ENCODE peak calls at places on chromosomes 11 and 22, in five cellular contexts. E is IMR-90, L is H1, K is mesendoderm, O is mesenchymal stem cell. P is an unnamed sample.

GRCh38 chr11:130478204-130478701 is 29.8 kb downstream of the ADAMTS15 start:
- DNase-seq in O (peak; percentile 96), E (peak; percentile 95), K (peak; percentile 67), L (peak; percentile 44), P (no peak)

GRCh38 chr11:2549876-2550605 is 105.2 kb downstream of the KCNQ1 start:
- DNase-seq in K (no peak), O (no peak), L (no peak), E (no peak), P (no peak)

GRCh38 chr11:69425895-69426544 is 55.4 kb upstream of the LINC01488 start:
- DNase-seq in E (no peak), K (no peak), L (no peak), O (no peak), P (no peak)

GRCh38 chr11:76599041-76600013 is 71.2 kb downstream of the LRRC32 start:
- DNase-seq in E (peak; percentile 50), O (peak; percentile 84), K (peak; percentile 87), L (peak; percentile 46), P (no peak)

GRCh38 chr22:21980547-21980946 is 2.0 kb downstream of the TOP3B start:
- DNase-seq in K (no peak), E (no peak), L (no peak), O (no peak), P (no peak)

GRCh38 chr11:124944565-124944964 is 8.7 kb upstream of the HEPACAM start:
- DNase-seq in K (no peak), O (no peak), L (no peak), E (no peak), P (no peak)

GRCh38 chr22:37144180-37144554 is 5.5 kb downstream of the IL2RB start:
- DNase-seq in K (no peak), O (no peak), L (no peak), E (no peak), P (no peak)

GRCh38 chr11:27210509-27210908 is 152.5 kb downstream of the CCDC34 start:
- DNase-seq in E (no peak), L (no peak), K (no peak), O (no peak), P (no peak)

GRCh38 chr11:7473702-7474101 is 11.6 kb upstream of the OLFML1 start:
- DNase-seq in O (no peak), K (no peak), E (no peak), L (no peak), P (no peak)
- H3K4ac ChIP-seq in O (no peak overlapping the region), K (no peak overlapping the region), E (no peak overlapping the region), L (no peak overlapping the region), P (no peak overlapping the region)

GRCh38 chr11:65013130-65013691 is 749 bp upstream of the ARL2 start:
- DNase-seq in O (peak; percentile 91), L (peak; percentile 93), E (peak; percentile 82), K (no peak), P (no peak)
- H3K4me3 ChIP-seq in O (peak overlapping the region; percentile 80), L (peak overlapping the region; percentile 92), E (peak overlapping the region; percentile 57), K (no peak overlapping the region), P (peak overlapping the region; percentile 72)

DNA sequence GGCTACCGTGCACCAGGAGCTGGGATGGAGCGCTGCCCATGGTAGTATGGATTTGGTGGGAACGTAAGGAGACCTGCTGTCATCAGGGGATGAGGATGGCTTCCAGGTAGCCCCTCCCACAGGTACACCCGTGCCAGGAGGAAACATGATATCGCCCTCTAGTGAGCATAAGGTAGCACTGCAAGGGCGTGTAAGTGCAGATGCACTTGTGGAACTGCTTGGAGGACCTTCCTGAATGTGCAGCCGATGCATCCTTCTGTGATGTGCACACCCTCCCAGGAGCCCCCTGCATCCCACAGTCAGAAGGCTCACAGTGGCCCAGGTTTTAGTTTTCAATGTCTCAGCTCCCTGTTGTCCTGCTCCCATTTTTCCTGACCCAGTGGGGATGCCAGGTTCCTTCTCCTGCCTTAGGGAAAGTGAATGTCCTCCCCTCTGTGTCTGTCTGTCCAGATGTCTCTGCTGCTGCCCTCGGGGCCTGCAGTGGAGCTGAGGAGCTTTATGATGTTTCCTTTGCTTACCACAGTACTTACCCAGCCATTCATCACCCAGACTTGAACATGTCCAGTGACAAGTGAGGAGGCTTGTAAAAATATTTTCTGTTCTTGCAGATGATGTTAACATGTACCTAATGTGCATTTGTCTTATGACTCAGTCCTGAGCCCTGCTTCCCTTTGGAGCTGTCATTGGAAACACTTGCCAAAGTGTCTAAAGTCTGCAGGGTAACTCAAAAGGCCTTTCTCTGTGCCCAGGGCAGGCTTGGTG is 49.2 kb downstream of the DBX1 start:
- DNase-seq in K (peak; percentile 91), O (peak; percentile 92), E (peak; percentile 85), L (peak; percentile 76), P (peak; percentile 46)
- H3K4ac ChIP-seq in K (no peak overlapping the region), O (no peak overlapping the region), E (peak overlapping the region; percentile 76), L (no peak overlapping the region), P (no peak overlapping the region)

GRCh38 chr11:111539426-111540113 is 950 bp upstream of the LAYN start:
- DNase-seq in E (no peak), L (no peak), O (peak; percentile 47), K (no peak), P (no peak)

GRCh38 chr11:111540921-111541208 is 345 bp downstream of the LAYN start:
- DNase-seq in K (no peak), L (no peak), O (no peak), E (no peak), P (no peak)

GRCh38 chr11:111538407-111539114 is 2.0 kb upstream of the LAYN start:
- DNase-seq in L (no peak), E (peak; percentile 43), O (peak; percentile 51), K (no peak), P (no peak)

GRCh38 chr11:111541209-111542061 is 915 bp downstream of the LAYN start:
- DNase-seq in O (peak; percentile 90), K (peak; percentile 77), E (peak; percentile 92), L (peak; percentile 67), P (peak; percentile 9)

GRCh38 chr11:111540114-111540920 is at the start of gene LAYN:
- DNase-seq in L (peak; percentile 76), K (peak; percentile 50), E (peak; percentile 62), O (peak; percentile 82), P (peak; percentile 33)
- H3K4me3 ChIP-seq in L (peak within 1 kb of the TSS; percentile 76), K (peak within 1 kb of the TSS; percentile 33), E (peak within 1 kb of the TSS; percentile 85), O (peak within 1 kb of the TSS; percentile 85), P (peak within 1 kb of the TSS; percentile 86)

GRCh38 chr22:25451480-25452114 is 112.9 kb upstream of the GRK3 start:
- DNase-seq in L (no peak), O (peak; percentile 9), K (no peak), E (peak; percentile 42), P (no peak)

GRCh38 chr22:25453557-25453956 is 110.9 kb upstream of the GRK3 start:
- DNase-seq in L (no peak), K (no peak), O (no peak), E (no peak), P (no peak)

GRCh38 chr22:25453058-25453457 is 111.4 kb upstream of the GRK3 start:
- DNase-seq in K (no peak), E (no peak), O (no peak), L (no peak), P (no peak)

GRCh38 chr22:25449781-25450317 is 114.6 kb upstream of the GRK3 start:
- DNase-seq in K (no peak), L (no peak), O (no peak), E (no peak), P (no peak)

GRCh38 chr22:25452116-25452700 is 112.3 kb upstream of the GRK3 start:
- DNase-seq in E (peak; percentile 37), L (no peak), O (no peak), K (no peak), P (no peak)
- H3K4ac ChIP-seq in E (no peak overlapping the region), L (no peak overlapping the region), O (no peak overlapping the region), K (no peak overlapping the region), P (no peak overlapping the region)

GRCh38 chr22:23536821-23537345 is 43.2 kb downstream of the IGLL1 start:
- DNase-seq in L (no peak), K (peak; percentile 57), E (no peak), O (no peak), P (no peak)

GRCh38 chr22:23539135-23539838 is 40.8 kb downstream of the IGLL1 start:
- DNase-seq in O (peak; percentile 76), K (peak; percentile 93), L (peak; percentile 82), E (peak; percentile 69), P (peak; percentile 62)

GRCh38 chr22:23537421-23537820 is 42.7 kb downstream of the IGLL1 start:
- DNase-seq in E (no peak), L (no peak), K (no peak), O (no peak), P (no peak)

GRCh38 chr22:23534851-23535717 is 45.0 kb downstream of the IGLL1 start:
- DNase-seq in E (no peak), O (no peak), L (no peak), K (no peak), P (no peak)

GRCh38 chr22:23538502-23538860 is 41.6 kb downstream of the IGLL1 start:
- DNase-seq in E (no peak), O (no peak), L (no peak), K (no peak), P (no peak)
- H3K4me3 ChIP-seq in E (no peak overlapping the region), O (no peak overlapping the region), L (no peak overlapping the region), K (no peak overlapping the region), P (no peak overlapping the region)

DNA sequence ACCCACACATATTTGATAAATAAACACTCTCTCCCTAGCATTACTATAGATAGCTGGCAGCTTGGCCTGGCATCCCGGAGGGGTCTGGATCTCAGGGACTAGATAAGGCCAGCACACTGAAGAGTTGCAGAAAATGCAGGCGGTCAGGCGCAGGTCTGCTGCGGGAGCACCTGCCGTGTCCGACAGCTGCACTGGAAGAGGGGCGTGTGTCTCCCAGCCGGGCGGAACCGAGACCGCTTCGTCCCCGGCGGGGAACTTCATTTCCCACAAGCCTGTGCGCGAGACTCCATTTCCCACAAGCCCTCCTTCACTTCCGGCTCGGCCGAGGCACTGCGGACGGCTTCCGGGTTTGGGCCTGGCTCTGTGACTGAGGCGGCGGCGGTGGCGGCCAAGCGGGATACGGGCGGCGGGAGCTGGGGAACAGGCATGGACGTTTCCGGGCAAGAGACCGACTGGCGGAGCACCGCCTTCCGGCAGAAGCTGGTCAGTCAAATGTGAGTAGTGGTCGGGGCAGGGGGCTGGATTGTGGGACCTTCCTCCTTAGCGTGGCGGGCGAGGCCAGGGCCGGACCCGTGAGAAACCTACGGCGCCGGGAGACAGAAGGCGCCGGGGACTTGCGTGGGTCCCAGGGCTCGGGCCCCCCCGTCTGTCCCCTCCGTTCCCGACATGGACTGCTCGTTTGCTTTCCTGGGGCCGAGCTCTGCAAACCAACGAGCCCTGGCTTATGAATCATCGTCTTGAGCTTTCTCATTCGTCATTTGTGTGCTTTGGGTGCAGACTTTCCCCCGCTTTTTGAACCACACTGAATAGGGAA is at the start of gene MED15:
- DNase-seq in E (peak; percentile 89), L (peak; percentile 93), O (peak; percentile 92), K (peak; percentile 95), P (peak; percentile 79)
- H3K4ac ChIP-seq in E (peak within 1 kb of the TSS; percentile 93), L (no peak within 1 kb of the TSS), O (peak within 1 kb of the TSS; percentile 95), K (peak within 1 kb of the TSS; percentile 74), P (no peak within 1 kb of the TSS)